ENCODE peak calls at places on chromosomes 2 and 18, in nine cellular contexts. One of them, this sample, is unnamed.

GRCh38 chr2:208279236-208279635 is 13.2 kb downstream of the PIKFYVE start:
- DNase-seq in K562: no peak
- DNase-seq in mesenchymal stem cell: no peak
- DNase-seq in IMR-90: no peak
- DNase-seq in OCI-LY7: no peak
- DNase-seq in MM.1S: no peak
- DNase-seq in Karpas-422: no peak
- DNase-seq in GM23338: no peak
- DNase-seq in fibroblast of lung: no peak
- DNase-seq in this sample: no peak

GRCh38 chr2:120053891-120054290 is 41.0 kb downstream of the EPB41L5 start:
- DNase-seq in MM.1S: no peak
- DNase-seq in OCI-LY7: no peak
- DNase-seq in K562: no peak
- DNase-seq in mesenchymal stem cell: peak
- DNase-seq in Karpas-422: no peak
- DNase-seq in GM23338: no peak
- DNase-seq in IMR-90: peak
- DNase-seq in fibroblast of lung: no peak
- DNase-seq in this sample: no peak

GRCh38 chr2:120473522-120474271 is 127.8 kb downstream of the INHBB start:
- DNase-seq in mesenchymal stem cell: no peak
- DNase-seq in GM23338: no peak
- DNase-seq in IMR-90: no peak
- DNase-seq in OCI-LY7: no peak
- DNase-seq in Karpas-422: no peak
- DNase-seq in MM.1S: no peak
- DNase-seq in fibroblast of lung: no peak
- DNase-seq in K562: no peak
- DNase-seq in this sample: no peak

GRCh38 chr2:153354406-153354805 is 124.2 kb downstream of the RPRM start:
- DNase-seq in Karpas-422: no peak
- DNase-seq in MM.1S: no peak
- DNase-seq in OCI-LY7: no peak
- DNase-seq in K562: no peak
- DNase-seq in GM23338: no peak
- DNase-seq in fibroblast of lung: no peak
- DNase-seq in IMR-90: no peak
- DNase-seq in mesenchymal stem cell: no peak
- DNase-seq in this sample: no peak

GRCh38 chr2:238895901-238896600 is 48.2 kb downstream of the TWIST2 start:
- DNase-seq in MM.1S: no peak
- DNase-seq in GM23338: peak
- DNase-seq in OCI-LY7: no peak
- DNase-seq in Karpas-422: no peak
- DNase-seq in K562: no peak
- DNase-seq in IMR-90: peak
- DNase-seq in fibroblast of lung: peak
- DNase-seq in mesenchymal stem cell: peak
- DNase-seq in this sample: no peak

GRCh38 chr2:170739507-170740046 is 24.4 kb downstream of the SP5 start:
- DNase-seq in K562: no peak
- DNase-seq in MM.1S: no peak
- DNase-seq in mesenchymal stem cell: no peak
- DNase-seq in GM23338: no peak
- DNase-seq in IMR-90: no peak
- DNase-seq in OCI-LY7: no peak
- DNase-seq in fibroblast of lung: no peak
- DNase-seq in Karpas-422: no peak
- DNase-seq in this sample: no peak

GRCh38 chr2:216923706-216924105 is 63.8 kb upstream of the TNP1 start:
- DNase-seq in MM.1S: no peak
- DNase-seq in IMR-90: no peak
- DNase-seq in fibroblast of lung: no peak
- DNase-seq in K562: no peak
- DNase-seq in GM23338: no peak
- DNase-seq in Karpas-422: no peak
- DNase-seq in OCI-LY7: no peak
- DNase-seq in mesenchymal stem cell: no peak
- DNase-seq in this sample: no peak

GRCh38 chr2:240960309-240960962 is 38.0 kb upstream of the SNED1 start:
- DNase-seq in K562: no peak
- DNase-seq in IMR-90: peak
- DNase-seq in MM.1S: no peak
- DNase-seq in Karpas-422: no peak
- DNase-seq in mesenchymal stem cell: peak
- DNase-seq in GM23338: no peak
- DNase-seq in fibroblast of lung: peak
- DNase-seq in OCI-LY7: no peak
- DNase-seq in this sample: no peak

GRCh38 chr2:160494243-160494642 is 636 bp upstream of the RBMS1 start:
- DNase-seq in mesenchymal stem cell: peak
- DNase-seq in GM23338: no peak
- DNase-seq in fibroblast of lung: peak
- DNase-seq in K562: no peak
- DNase-seq in MM.1S: no peak
- DNase-seq in OCI-LY7: no peak
- DNase-seq in IMR-90: no peak
- DNase-seq in Karpas-422: no peak
- DNase-seq in this sample: no peak

GRCh38 chr2:23565814-23566213 is 180.8 kb downstream of the KLHL29 start:
- DNase-seq in mesenchymal stem cell: no peak
- DNase-seq in MM.1S: no peak
- DNase-seq in K562: no peak
- DNase-seq in fibroblast of lung: no peak
- DNase-seq in IMR-90: no peak
- DNase-seq in OCI-LY7: no peak
- DNase-seq in GM23338: no peak
- DNase-seq in Karpas-422: no peak
- DNase-seq in this sample: no peak

GRCh38 chr2:26489213-26489850 is 11.4 kb upstream of the OTOF start:
- DNase-seq in MM.1S: no peak
- DNase-seq in IMR-90: no peak
- DNase-seq in GM23338: no peak
- DNase-seq in OCI-LY7: no peak
- DNase-seq in fibroblast of lung: no peak
- DNase-seq in K562: no peak
- DNase-seq in Karpas-422: no peak
- DNase-seq in mesenchymal stem cell: no peak
- DNase-seq in this sample: no peak

DNA sequence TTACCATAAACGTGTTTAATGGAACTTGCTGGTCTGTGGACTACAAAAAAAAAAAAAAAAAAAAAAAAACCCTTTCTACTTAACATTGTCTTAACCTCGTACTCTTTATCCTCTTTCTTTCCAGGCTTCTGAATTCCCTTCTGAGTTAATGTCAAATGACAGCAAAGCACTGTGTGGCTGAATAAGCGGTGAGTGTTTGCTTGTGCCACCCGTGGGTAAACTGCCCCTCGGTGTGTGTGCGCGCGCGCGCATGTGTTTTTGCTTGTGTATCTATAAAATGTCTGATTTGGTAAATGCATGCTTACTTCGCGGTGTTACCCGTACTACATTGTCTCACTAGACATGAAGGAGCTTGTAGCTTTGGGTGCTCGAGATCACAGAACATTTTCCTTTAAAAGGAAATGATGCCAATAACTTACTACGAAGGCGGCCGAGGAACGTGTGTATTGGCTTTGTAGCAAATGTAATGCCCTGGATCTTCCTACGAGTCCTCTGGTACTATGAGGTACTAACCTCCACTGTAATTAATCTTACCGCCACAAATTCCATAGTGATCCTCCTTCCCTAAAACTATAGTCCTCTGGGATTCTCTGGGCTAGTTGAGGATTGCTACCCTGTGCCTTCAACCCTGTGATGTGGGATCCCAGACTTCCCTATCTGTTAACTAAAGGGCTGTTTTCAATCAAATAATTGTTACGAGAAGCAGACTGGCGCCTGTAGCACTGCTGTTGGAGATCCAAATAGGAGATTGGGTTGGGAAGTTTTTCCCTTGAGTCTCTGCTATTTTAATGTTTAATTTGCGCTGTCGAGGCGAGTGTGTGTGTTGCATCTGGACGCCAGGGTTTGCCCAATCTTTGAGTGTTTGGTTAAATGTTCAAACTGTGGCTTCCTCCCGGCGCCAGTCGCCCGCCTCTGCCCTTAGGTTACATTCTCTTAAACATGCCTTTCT is 1.1 kb downstream of the ID2 start:
- DNase-seq in K562: no peak
- DNase-seq in GM23338: peak
- DNase-seq in IMR-90: peak
- DNase-seq in fibroblast of lung: peak
- DNase-seq in Karpas-422: peak
- DNase-seq in MM.1S: peak
- DNase-seq in OCI-LY7: peak
- DNase-seq in mesenchymal stem cell: peak
- DNase-seq in this sample: peak
- H2AFZ ChIP-seq in K562: peak
- H2AFZ ChIP-seq in GM23338: no peak
- H2AFZ ChIP-seq in IMR-90: peak
- H2AFZ ChIP-seq in fibroblast of lung: no peak
- H2AFZ ChIP-seq in Karpas-422: no peak
- H2AFZ ChIP-seq in MM.1S: no peak
- H2AFZ ChIP-seq in OCI-LY7: no peak
- H2AFZ ChIP-seq in mesenchymal stem cell: no peak
- H2AFZ ChIP-seq in this sample: no peak

GRCh38 chr18:59041819-59042476 is 97.7 kb upstream of the SEC11C start:
- DNase-seq in Karpas-422: no peak
- DNase-seq in OCI-LY7: no peak
- DNase-seq in GM23338: no peak
- DNase-seq in fibroblast of lung: no peak
- DNase-seq in MM.1S: no peak
- DNase-seq in mesenchymal stem cell: no peak
- DNase-seq in K562: no peak
- DNase-seq in IMR-90: no peak
- DNase-seq in this sample: no peak
- H2AFZ ChIP-seq in Karpas-422: no peak
- H2AFZ ChIP-seq in OCI-LY7: no peak
- H2AFZ ChIP-seq in GM23338: peak
- H2AFZ ChIP-seq in fibroblast of lung: no peak
- H2AFZ ChIP-seq in MM.1S: no peak
- H2AFZ ChIP-seq in mesenchymal stem cell: no peak
- H2AFZ ChIP-seq in K562: no peak
- H2AFZ ChIP-seq in IMR-90: peak
- H2AFZ ChIP-seq in this sample: no peak

DNA sequence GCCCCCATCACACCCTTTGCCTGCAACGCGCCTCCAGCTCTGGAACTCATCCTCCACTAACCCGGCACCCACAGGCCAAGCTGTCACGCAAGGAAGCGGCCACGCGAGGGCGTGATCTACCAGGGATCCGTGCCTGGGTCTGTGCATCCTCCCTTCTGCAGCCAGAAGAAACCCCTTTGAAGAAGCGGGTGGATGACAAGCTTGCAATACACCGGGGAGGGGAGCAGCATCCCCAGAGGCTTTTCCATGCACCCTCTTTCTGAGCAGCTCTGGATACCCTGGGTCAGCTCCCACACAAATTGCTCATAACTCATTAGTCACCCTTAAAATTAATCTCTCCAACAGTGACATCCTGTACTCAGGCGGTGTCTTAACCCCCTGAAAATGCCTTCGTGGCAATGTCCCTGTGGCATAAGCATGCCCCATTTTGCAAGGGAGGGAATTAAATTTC is 47.6 kb downstream of the PDCL3 start:
- DNase-seq in OCI-LY7: peak
- DNase-seq in K562: peak
- DNase-seq in fibroblast of lung: peak
- DNase-seq in IMR-90: peak
- DNase-seq in mesenchymal stem cell: peak
- DNase-seq in Karpas-422: peak
- DNase-seq in GM23338: peak
- DNase-seq in MM.1S: peak
- DNase-seq in this sample: peak
- H2AFZ ChIP-seq in OCI-LY7: no peak
- H2AFZ ChIP-seq in K562: no peak
- H2AFZ ChIP-seq in fibroblast of lung: no peak
- H2AFZ ChIP-seq in IMR-90: peak
- H2AFZ ChIP-seq in mesenchymal stem cell: no peak
- H2AFZ ChIP-seq in Karpas-422: no peak
- H2AFZ ChIP-seq in GM23338: no peak
- H2AFZ ChIP-seq in MM.1S: no peak
- H2AFZ ChIP-seq in this sample: no peak

DNA sequence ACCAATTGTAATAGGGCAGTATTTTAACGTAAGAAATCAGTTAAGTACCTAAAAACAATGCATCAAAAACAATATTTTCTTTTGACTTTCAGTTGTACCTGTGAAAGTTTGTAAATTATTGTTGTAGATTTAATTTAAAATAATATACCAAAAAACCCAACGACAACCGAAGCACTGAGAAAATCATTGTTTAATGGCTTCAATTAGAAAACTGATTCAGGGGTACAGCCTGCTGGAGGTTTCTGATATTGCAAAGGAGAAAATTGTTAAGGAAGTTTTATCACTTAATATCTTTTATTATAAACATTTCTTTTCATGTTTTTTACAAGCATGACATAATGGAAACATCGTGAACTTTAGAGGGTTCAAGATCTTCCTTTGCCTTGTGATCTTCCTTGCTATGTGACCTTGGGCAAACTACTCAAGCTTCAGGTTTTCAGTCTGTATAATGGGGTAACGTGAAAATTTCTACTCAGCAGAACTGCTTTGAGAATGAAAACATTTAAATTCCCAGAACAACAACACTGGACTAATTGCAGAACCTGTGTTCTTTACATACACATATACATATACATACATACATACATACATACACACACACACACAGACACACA is 76.3 kb upstream of the GLS start:
- DNase-seq in OCI-LY7: no peak
- DNase-seq in K562: no peak
- DNase-seq in Karpas-422: peak
- DNase-seq in GM23338: peak
- DNase-seq in fibroblast of lung: peak
- DNase-seq in mesenchymal stem cell: peak
- DNase-seq in MM.1S: no peak
- DNase-seq in IMR-90: peak
- DNase-seq in this sample: peak
- H2AFZ ChIP-seq in OCI-LY7: no peak
- H2AFZ ChIP-seq in K562: no peak
- H2AFZ ChIP-seq in Karpas-422: no peak
- H2AFZ ChIP-seq in GM23338: no peak
- H2AFZ ChIP-seq in fibroblast of lung: no peak
- H2AFZ ChIP-seq in mesenchymal stem cell: no peak
- H2AFZ ChIP-seq in MM.1S: no peak
- H2AFZ ChIP-seq in IMR-90: no peak
- H2AFZ ChIP-seq in this sample: no peak

This sample was measured in neuronal stem cell.